ENCODE peak calls at places on chromosomes 1 and 21, in six cellular contexts. One of them, this sample, is unnamed.

GRCh38 chr1:247337250-247337746 is 5.6 kb upstream of the ZNF496 start:
- DNase-seq in A549: no peak
- DNase-seq in endothelial cell of umbilical vein: no peak
- DNase-seq in GM12878: no peak
- DNase-seq in K562: no peak
- DNase-seq in HepG2: no peak
- DNase-seq in this sample: no peak

GRCh38 chr1:195026792-195027191 is 1581.4 kb downstream of the KCNT2 start:
- DNase-seq in A549: no peak
- DNase-seq in endothelial cell of umbilical vein: no peak
- DNase-seq in GM12878: no peak
- DNase-seq in K562: no peak
- DNase-seq in HepG2: no peak
- DNase-seq in this sample: no peak

GRCh38 chr1:24930703-24931480 is 816 bp upstream of the RUNX3 start:
- DNase-seq in A549: no peak
- DNase-seq in endothelial cell of umbilical vein: no peak
- DNase-seq in GM12878: no peak
- DNase-seq in K562: no peak
- DNase-seq in HepG2: no peak
- DNase-seq in this sample: no peak

GRCh38 chr1:156095906-156096508 is 13.7 kb upstream of the MEX3A start:
- DNase-seq in A549: no peak
- DNase-seq in endothelial cell of umbilical vein: no peak
- DNase-seq in GM12878: no peak
- DNase-seq in K562: no peak
- DNase-seq in HepG2: no peak
- DNase-seq in this sample: no peak

GRCh38 chr1:40945491-40945973 is 34.0 kb upstream of the CTPS1 start:
- DNase-seq in A549: no peak
- DNase-seq in endothelial cell of umbilical vein: no peak
- DNase-seq in GM12878: no peak
- DNase-seq in K562: no peak
- DNase-seq in HepG2: no peak
- DNase-seq in this sample: no peak

GRCh38 chr21:26513212-26513611 is 59.9 kb downstream of the CYYR1 start:
- DNase-seq in A549: no peak
- DNase-seq in endothelial cell of umbilical vein: peak
- DNase-seq in GM12878: no peak
- DNase-seq in K562: no peak
- DNase-seq in HepG2: no peak
- DNase-seq in this sample: no peak

GRCh38 chr21:45126085-45126687 is 51.8 kb downstream of the ADARB1 start:
- DNase-seq in A549: no peak
- DNase-seq in endothelial cell of umbilical vein: no peak
- DNase-seq in GM12878: no peak
- DNase-seq in K562: no peak
- DNase-seq in HepG2: no peak
- DNase-seq in this sample: no peak

GRCh38 chr1:53340660-53341520 is 13.0 kb upstream of the LRP8 start:
- DNase-seq in A549: no peak
- DNase-seq in endothelial cell of umbilical vein: no peak
- DNase-seq in GM12878: no peak
- DNase-seq in K562: no peak
- DNase-seq in HepG2: no peak
- DNase-seq in this sample: no peak

GRCh38 chr1:3746389-3746783 is 5.9 kb upstream of the CCDC27 start:
- DNase-seq in A549: no peak
- DNase-seq in endothelial cell of umbilical vein: no peak
- DNase-seq in GM12878: no peak
- DNase-seq in K562: no peak
- DNase-seq in HepG2: no peak
- DNase-seq in this sample: no peak

GRCh38 chr1:205991237-205991636 is 12.0 kb downstream of the RAB7B start:
- DNase-seq in A549: no peak
- DNase-seq in endothelial cell of umbilical vein: no peak
- DNase-seq in GM12878: no peak
- DNase-seq in K562: no peak
- DNase-seq in HepG2: no peak
- DNase-seq in this sample: peak

GRCh38 chr21:29347274-29347681 is 48.6 kb downstream of the BACH1 start:
- DNase-seq in A549: no peak
- DNase-seq in endothelial cell of umbilical vein: no peak
- DNase-seq in GM12878: no peak
- DNase-seq in K562: no peak
- DNase-seq in HepG2: peak
- DNase-seq in this sample: peak

GRCh38 chr1:29746076-29746665 is 509.8 kb downstream of the PTPRU start:
- DNase-seq in A549: no peak
- DNase-seq in endothelial cell of umbilical vein: no peak
- DNase-seq in GM12878: no peak
- DNase-seq in K562: no peak
- DNase-seq in HepG2: no peak
- DNase-seq in this sample: no peak

GRCh38 chr1:169046671-169047070 is 59.8 kb upstream of the ATP1B1 start:
- DNase-seq in A549: no peak
- DNase-seq in endothelial cell of umbilical vein: no peak
- DNase-seq in GM12878: no peak
- DNase-seq in K562: no peak
- DNase-seq in HepG2: no peak
- DNase-seq in this sample: no peak

GRCh38 chr21:36035381-36035791 is 24.9 kb downstream of the SETD4 start:
- DNase-seq in A549: no peak
- DNase-seq in endothelial cell of umbilical vein: no peak
- DNase-seq in GM12878: no peak
- DNase-seq in K562: peak
- DNase-seq in HepG2: no peak
- DNase-seq in this sample: no peak

GRCh38 chr1:75672528-75673393 is 51.7 kb upstream of the ACADM start:
- DNase-seq in A549: no peak
- DNase-seq in endothelial cell of umbilical vein: no peak
- DNase-seq in GM12878: no peak
- DNase-seq in K562: peak
- DNase-seq in HepG2: peak
- DNase-seq in this sample: peak

GRCh38 chr1:94310570-94311270 is 73.3 kb upstream of the ARHGAP29 start:
- DNase-seq in A549: no peak
- DNase-seq in endothelial cell of umbilical vein: peak
- DNase-seq in GM12878: no peak
- DNase-seq in K562: no peak
- DNase-seq in HepG2: peak
- DNase-seq in this sample: no peak

GRCh38 chr1:11059166-11059989 is 440 bp downstream of the SRM start:
- DNase-seq in A549: no peak
- DNase-seq in endothelial cell of umbilical vein: peak
- DNase-seq in GM12878: no peak
- DNase-seq in K562: peak
- DNase-seq in HepG2: no peak
- DNase-seq in this sample: peak

GRCh38 chr1:172990598-172991215 is 60.0 kb downstream of the TNFSF18 start:
- DNase-seq in A549: no peak
- DNase-seq in endothelial cell of umbilical vein: peak
- DNase-seq in GM12878: no peak
- DNase-seq in K562: no peak
- DNase-seq in HepG2: no peak
- DNase-seq in this sample: no peak

GRCh38 chr1:33866286-33866685 is 2.4 kb downstream of the HMGB4 start:
- DNase-seq in A549: no peak
- DNase-seq in endothelial cell of umbilical vein: no peak
- DNase-seq in GM12878: no peak
- DNase-seq in K562: no peak
- DNase-seq in HepG2: no peak
- DNase-seq in this sample: no peak

GRCh38 chr1:212738330-212738729 is 38.7 kb upstream of the BATF3 start:
- DNase-seq in A549: no peak
- DNase-seq in endothelial cell of umbilical vein: no peak
- DNase-seq in GM12878: no peak
- DNase-seq in K562: no peak
- DNase-seq in HepG2: no peak
- DNase-seq in this sample: no peak

GRCh38 chr1:10252508-10252907 is 42.1 kb downstream of the KIF1B start:
- DNase-seq in A549: no peak
- DNase-seq in endothelial cell of umbilical vein: no peak
- DNase-seq in GM12878: no peak
- DNase-seq in K562: no peak
- DNase-seq in HepG2: peak
- DNase-seq in this sample: no peak

GRCh38 chr1:198638894-198639319 is at the start of gene PTPRC:
- DNase-seq in A549: no peak
- DNase-seq in endothelial cell of umbilical vein: no peak
- DNase-seq in GM12878: peak
- DNase-seq in K562: no peak
- DNase-seq in HepG2: no peak
- DNase-seq in this sample: peak

GRCh38 chr1:23598424-23598823 is 39.1 kb upstream of the ID3 start:
- DNase-seq in A549: no peak
- DNase-seq in endothelial cell of umbilical vein: no peak
- DNase-seq in GM12878: no peak
- DNase-seq in K562: no peak
- DNase-seq in HepG2: peak
- DNase-seq in this sample: no peak

GRCh38 chr1:16321176-16321867 is 31.0 kb downstream of the FBXO42 start:
- DNase-seq in A549: no peak
- DNase-seq in endothelial cell of umbilical vein: no peak
- DNase-seq in GM12878: peak
- DNase-seq in K562: no peak
- DNase-seq in HepG2: peak
- DNase-seq in this sample: no peak

GRCh38 chr1:224175615-224176014 is 7.4 kb upstream of the DEGS1 start:
- DNase-seq in A549: no peak
- DNase-seq in endothelial cell of umbilical vein: no peak
- DNase-seq in GM12878: no peak
- DNase-seq in K562: no peak
- DNase-seq in HepG2: no peak
- DNase-seq in this sample: no peak

GRCh38 chr1:46529031-46529630 is 22.3 kb downstream of the KNCN start:
- DNase-seq in A549: no peak
- DNase-seq in endothelial cell of umbilical vein: no peak
- DNase-seq in GM12878: no peak
- DNase-seq in K562: no peak
- DNase-seq in HepG2: no peak
- DNase-seq in this sample: no peak
- TF ChIP-seq MYC in A549: no peak
- TF ChIP-seq MYC in endothelial cell of umbilical vein: no peak
- TF ChIP-seq MYC in GM12878: no peak
- TF ChIP-seq MYC in K562: no peak
- TF ChIP-seq MYC in HepG2: no peak
- TF ChIP-seq MYC in this sample: no peak

GRCh38 chr1:238196516-238196915 is 305.8 kb upstream of the ZP4 start:
- DNase-seq in A549: no peak
- DNase-seq in endothelial cell of umbilical vein: no peak
- DNase-seq in GM12878: no peak
- DNase-seq in K562: no peak
- DNase-seq in HepG2: no peak
- DNase-seq in this sample: no peak
- TF ChIP-seq CTCF in A549: no peak
- TF ChIP-seq CTCF in endothelial cell of umbilical vein: no peak
- TF ChIP-seq CTCF in GM12878: no peak
- TF ChIP-seq CTCF in K562: no peak
- TF ChIP-seq CTCF in HepG2: no peak
- TF ChIP-seq CTCF in this sample: no peak

DNA sequence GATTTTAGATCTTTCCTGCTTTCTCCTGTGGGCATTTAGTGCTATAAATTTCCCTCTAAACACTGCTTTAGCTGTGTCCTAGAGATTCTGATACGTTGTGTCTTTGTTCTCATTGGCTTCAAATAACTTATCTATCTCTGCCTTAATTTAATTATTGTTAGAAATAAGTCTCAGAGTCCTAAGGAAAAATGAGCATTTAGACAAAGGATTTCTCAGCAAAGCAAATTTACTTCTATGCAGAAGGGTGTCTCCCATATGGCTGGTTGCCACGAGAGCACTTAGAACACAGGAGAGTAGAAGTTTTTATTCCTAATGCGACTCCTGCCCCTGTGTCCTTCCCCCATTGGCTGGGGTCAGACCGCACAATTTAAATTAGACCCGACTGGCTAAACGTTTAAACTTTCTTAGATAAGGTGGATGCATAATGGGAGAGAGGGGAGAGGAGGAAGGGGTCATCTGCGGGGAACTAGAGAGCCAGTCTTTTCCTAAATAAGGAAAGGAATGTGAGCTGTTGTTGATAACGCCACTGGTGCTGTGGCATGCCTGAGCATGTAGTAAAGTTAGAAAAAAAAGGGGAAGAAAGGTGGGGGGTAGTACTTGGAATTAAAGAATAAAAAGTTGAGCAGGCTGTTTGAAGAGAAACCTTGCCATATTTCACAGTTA is 170.2 kb downstream of the DYRK1A start:
- DNase-seq in A549: no peak
- DNase-seq in endothelial cell of umbilical vein: no peak
- DNase-seq in GM12878: no peak
- DNase-seq in K562: no peak
- DNase-seq in HepG2: no peak
- DNase-seq in this sample: no peak
- TF ChIP-seq MAX in A549: no peak
- TF ChIP-seq MAX in endothelial cell of umbilical vein: no peak
- TF ChIP-seq MAX in GM12878: no peak
- TF ChIP-seq MAX in K562: no peak
- TF ChIP-seq MAX in HepG2: no peak
- TF ChIP-seq MAX in this sample: no peak

GRCh38 chr21:39314155-39315027 is 959 bp upstream of the BRWD1 start:
- DNase-seq in A549: peak
- DNase-seq in endothelial cell of umbilical vein: peak
- DNase-seq in GM12878: no peak
- DNase-seq in K562: no peak
- DNase-seq in HepG2: peak
- DNase-seq in this sample: peak
- TF ChIP-seq MYC in A549: no peak
- TF ChIP-seq MYC in endothelial cell of umbilical vein: no peak
- TF ChIP-seq MYC in GM12878: no peak
- TF ChIP-seq MYC in K562: no peak
- TF ChIP-seq MYC in HepG2: no peak
- TF ChIP-seq MYC in this sample: no peak

This sample was measured in NB4.